ENCODE peak calls at places on chromosomes 5 and 9, in six cellular contexts. G is neuronal stem cell; Y is MM.1S; U is effector CD8-positive, alpha-beta T cell; P is non-pigmented ciliary epithelial cell; W is HAP-1. L is an unnamed sample.

GRCh38 chr9:131289301-131290038 is at the start of gene PLPP7:
- DNase-seq in G (no peak), Y (peak), U (no peak), P (no peak), W (peak), L (no peak)

GRCh38 chr9:122158202-122158601 is 1.4 kb downstream of the NDUFA8 start:
- DNase-seq in G (no peak), Y (peak), U (peak), P (no peak), W (peak), L (peak)

GRCh38 chr5:93790401-93790800 is 49.0 kb upstream of the POU5F2 start:
- DNase-seq in G (no peak), Y (no peak), U (no peak), P (no peak), W (no peak), L (no peak)

GRCh38 chr5:64497390-64497789 is 8.4 kb upstream of the RGS7BP start:
- DNase-seq in G (peak), Y (no peak), U (no peak), P (no peak), W (no peak), L (no peak)

GRCh38 chr5:64330728-64331231 is 165.1 kb downstream of the RNF180 start:
- DNase-seq in G (no peak), Y (no peak), U (no peak), P (no peak), W (no peak), L (no peak)

GRCh38 chr5:80915716-80916115 is 44.4 kb upstream of the RASGRF2 start:
- DNase-seq in G (no peak), Y (no peak), U (no peak), P (no peak), W (no peak), L (no peak)

GRCh38 chr9:130770679-130771442 is 64.2 kb upstream of the ABL1 start:
- DNase-seq in G (peak), Y (peak), U (no peak), P (no peak), W (no peak), L (peak)

GRCh38 chr5:163649522-163649921 is 144.1 kb downstream of the MAT2B start:
- DNase-seq in G (no peak), Y (no peak), U (no peak), P (no peak), W (no peak), L (peak)

GRCh38 chr9:126919193-126919592 is 4.6 kb downstream of the RALGPS1 start:
- DNase-seq in G (no peak), Y (no peak), U (no peak), P (no peak), W (no peak), L (no peak)

GRCh38 chr5:59193616-59194319 is 610.9 kb downstream of the RAB3C start:
- DNase-seq in G (no peak), Y (no peak), U (no peak), P (peak), W (no peak), L (no peak)

GRCh38 chr5:156051972-156052371 is 275.0 kb upstream of the SGCD start:
- DNase-seq in G (no peak), Y (no peak), U (no peak), P (no peak), W (peak), L (no peak)

GRCh38 chr5:170809551-170809950 is 26.0 kb downstream of the GABRP start:
- DNase-seq in G (peak), Y (peak), U (no peak), P (peak), W (no peak), L (peak)

GRCh38 chr5:56011835-56012234 is 17.1 kb upstream of the IL6ST start:
- DNase-seq in G (no peak), Y (no peak), U (no peak), P (peak), W (no peak), L (no peak)

GRCh38 chr9:98438701-98439100 is 183.3 kb upstream of the TBC1D2 start:
- DNase-seq in G (no peak), Y (no peak), U (no peak), P (no peak), W (no peak), L (no peak)

GRCh38 chr9:33921967-33922895 is 105.3 kb downstream of the UBE2R2 start:
- DNase-seq in G (no peak), Y (no peak), U (no peak), P (no peak), W (peak), L (peak)

GRCh38 chr9:26935847-26936246 is 11.2 kb downstream of the PLAA start:
- DNase-seq in G (no peak), Y (no peak), U (no peak), P (no peak), W (no peak), L (no peak)

GRCh38 chr9:74663456-74663855 is 166.3 kb downstream of the RORB start:
- DNase-seq in G (no peak), Y (no peak), U (no peak), P (no peak), W (no peak), L (no peak)

GRCh38 chr9:109865521-109865920 is 85.5 kb downstream of the PALM2AKAP2 start:
- DNase-seq in G (no peak), Y (no peak), U (no peak), P (no peak), W (no peak), L (no peak)

GRCh38 chr9:83231039-83231438 is 168.1 kb upstream of the RASEF start:
- DNase-seq in G (no peak), Y (no peak), U (no peak), P (no peak), W (no peak), L (peak)

GRCh38 chr5:14706615-14707021 is 42.1 kb downstream of the OTULIN start:
- DNase-seq in G (no peak), Y (no peak), U (no peak), P (peak), W (no peak), L (no peak)

GRCh38 chr5:32002755-32003154 is 171.4 kb downstream of the GOLPH3 start:
- DNase-seq in G (no peak), Y (no peak), U (no peak), P (no peak), W (no peak), L (no peak)

GRCh38 chr5:176543428-176544182 is 5.5 kb upstream of the CDHR2 start:
- DNase-seq in G (peak), Y (peak), U (peak), P (no peak), W (peak), L (no peak)

GRCh38 chr5:174623438-174624019 is 100.9 kb upstream of the MSX2 start:
- DNase-seq in G (no peak), Y (no peak), U (no peak), P (no peak), W (peak), L (no peak)

GRCh38 chr5:169694221-169694620 is 57.1 kb downstream of the DOCK2 start:
- DNase-seq in G (no peak), Y (no peak), U (no peak), P (no peak), W (no peak), L (no peak)

GRCh38 chr9:123337971-123338370 is 18.0 kb upstream of the CRB2 start:
- DNase-seq in G (no peak), Y (no peak), U (no peak), P (no peak), W (no peak), L (no peak)

GRCh38 chr5:128532127-128532526 is 5.9 kb downstream of the FBN2 start:
- DNase-seq in G (peak), Y (no peak), U (no peak), P (no peak), W (no peak), L (no peak)

GRCh38 chr9:17481565-17481964 is 97.3 kb upstream of the SH3GL2 start:
- DNase-seq in G (no peak), Y (no peak), U (no peak), P (no peak), W (no peak), L (no peak)

GRCh38 chr9:122248448-122248865 is 16.2 kb downstream of the RBM18 start:
- DNase-seq in G (no peak), Y (no peak), U (no peak), P (no peak), W (no peak), L (peak)

GRCh38 chr9:136626740-136627642 is 35.7 kb upstream of the EGFL7 start:
- DNase-seq in G (no peak), Y (no peak), U (no peak), P (no peak), W (no peak), L (no peak)

GRCh38 chr5:177099422-177100093 is 12.8 kb downstream of the FGFR4 start:
- DNase-seq in G (no peak), Y (no peak), U (no peak), P (no peak), W (no peak), L (no peak)

GRCh38 chr5:69449511-69449910 is 34.6 kb downstream of the MARVELD2 start:
- DNase-seq in G (no peak), Y (no peak), U (no peak), P (no peak), W (no peak), L (no peak)

GRCh38 chr5:71629950-71630349 is 42.8 kb downstream of the MCCC2 start:
- DNase-seq in G (peak), Y (no peak), U (no peak), P (no peak), W (no peak), L (no peak)

GRCh38 chr5:113608113-113608551 is 94.6 kb downstream of the YTHDC2 start:
- DNase-seq in G (no peak), Y (peak), U (no peak), P (no peak), W (no peak), L (no peak)

GRCh38 chr9:35510745-35511428 is 21.0 kb downstream of the RUSC2 start:
- DNase-seq in G (no peak), Y (no peak), U (no peak), P (no peak), W (no peak), L (peak)

L was measured in HCT116.